ENCODE peak calls at places on chromosomes 2 and 18, in ten cellular contexts. One of them, this sample, is unnamed.

GRCh38 chr2:193101591-193101990 is 906.9 kb upstream of the TMEFF2 start:
- DNase-seq in K562: no peak
- DNase-seq in HCT116: no peak
- DNase-seq in ovary: no peak
- DNase-seq in vagina: no peak
- DNase-seq in IMR-90: no peak
- DNase-seq in heart left ventricle: no peak
- DNase-seq in stomach: no peak
- DNase-seq in sigmoid colon: no peak
- DNase-seq in testis: no peak
- DNase-seq in this sample: peak

GRCh38 chr18:2818281-2818680 is 28.5 kb upstream of the EMILIN2 start:
- DNase-seq in K562: no peak
- DNase-seq in HCT116: no peak
- DNase-seq in ovary: no peak
- DNase-seq in vagina: no peak
- DNase-seq in IMR-90: no peak
- DNase-seq in heart left ventricle: no peak
- DNase-seq in stomach: no peak
- DNase-seq in sigmoid colon: no peak
- DNase-seq in testis: no peak
- DNase-seq in this sample: no peak

GRCh38 chr2:132670961-132671781 is 1.2 kb upstream of the LYPD1 start:
- DNase-seq in K562: no peak
- DNase-seq in HCT116: peak
- DNase-seq in ovary: no peak
- DNase-seq in vagina: no peak
- DNase-seq in IMR-90: peak
- DNase-seq in heart left ventricle: no peak
- DNase-seq in stomach: no peak
- DNase-seq in sigmoid colon: no peak
- DNase-seq in testis: no peak
- DNase-seq in this sample: no peak

GRCh38 chr18:70243131-70243530 is 37.6 kb upstream of the RTTN start:
- DNase-seq in K562: no peak
- DNase-seq in HCT116: peak
- DNase-seq in ovary: no peak
- DNase-seq in vagina: no peak
- DNase-seq in IMR-90: no peak
- DNase-seq in heart left ventricle: no peak
- DNase-seq in stomach: peak
- DNase-seq in sigmoid colon: no peak
- DNase-seq in testis: no peak
- DNase-seq in this sample: no peak

GRCh38 chr2:46268986-46269385 is 28.2 kb upstream of the EPAS1 start:
- DNase-seq in K562: no peak
- DNase-seq in HCT116: no peak
- DNase-seq in ovary: no peak
- DNase-seq in vagina: no peak
- DNase-seq in IMR-90: peak
- DNase-seq in heart left ventricle: no peak
- DNase-seq in stomach: no peak
- DNase-seq in sigmoid colon: no peak
- DNase-seq in testis: no peak
- DNase-seq in this sample: no peak

GRCh38 chr2:45275806-45276205 is 266.6 kb upstream of the SIX2 start:
- DNase-seq in K562: no peak
- DNase-seq in HCT116: no peak
- DNase-seq in ovary: no peak
- DNase-seq in vagina: no peak
- DNase-seq in IMR-90: no peak
- DNase-seq in heart left ventricle: no peak
- DNase-seq in stomach: no peak
- DNase-seq in sigmoid colon: no peak
- DNase-seq in testis: no peak
- DNase-seq in this sample: no peak

GRCh38 chr2:100592226-100592625 is 29.4 kb downstream of the PDCL3 start:
- DNase-seq in K562: no peak
- DNase-seq in HCT116: no peak
- DNase-seq in ovary: no peak
- DNase-seq in vagina: no peak
- DNase-seq in IMR-90: peak
- DNase-seq in heart left ventricle: no peak
- DNase-seq in stomach: no peak
- DNase-seq in sigmoid colon: no peak
- DNase-seq in testis: no peak
- DNase-seq in this sample: no peak

GRCh38 chr2:238523158-238524110 is 96.7 kb downstream of the ASB1 start:
- DNase-seq in K562: no peak
- DNase-seq in HCT116: no peak
- DNase-seq in ovary: peak
- DNase-seq in vagina: no peak
- DNase-seq in IMR-90: peak
- DNase-seq in heart left ventricle: no peak
- DNase-seq in stomach: no peak
- DNase-seq in sigmoid colon: peak
- DNase-seq in testis: peak
- DNase-seq in this sample: no peak

GRCh38 chr18:13620818-13621445 is 105.4 kb downstream of the FAM210A start:
- DNase-seq in K562: no peak
- DNase-seq in HCT116: no peak
- DNase-seq in ovary: no peak
- DNase-seq in vagina: no peak
- DNase-seq in IMR-90: no peak
- DNase-seq in heart left ventricle: no peak
- DNase-seq in stomach: no peak
- DNase-seq in sigmoid colon: peak
- DNase-seq in testis: peak
- DNase-seq in this sample: peak

GRCh38 chr2:154836622-154837021 is 138.1 kb downstream of the KCNJ3 start:
- DNase-seq in K562: no peak
- DNase-seq in HCT116: no peak
- DNase-seq in ovary: no peak
- DNase-seq in vagina: no peak
- DNase-seq in IMR-90: no peak
- DNase-seq in heart left ventricle: no peak
- DNase-seq in stomach: no peak
- DNase-seq in sigmoid colon: no peak
- DNase-seq in testis: no peak
- DNase-seq in this sample: no peak

GRCh38 chr2:111058264-111058663 is 62.5 kb upstream of the BCL2L11 start:
- DNase-seq in K562: no peak
- DNase-seq in HCT116: no peak
- DNase-seq in ovary: no peak
- DNase-seq in vagina: no peak
- DNase-seq in IMR-90: no peak
- DNase-seq in heart left ventricle: no peak
- DNase-seq in stomach: no peak
- DNase-seq in sigmoid colon: no peak
- DNase-seq in testis: no peak
- DNase-seq in this sample: no peak

GRCh38 chr2:109447251-109447661 is 166.5 kb downstream of the SEPTIN10 start:
- DNase-seq in K562: no peak
- DNase-seq in HCT116: no peak
- DNase-seq in ovary: no peak
- DNase-seq in vagina: no peak
- DNase-seq in IMR-90: peak
- DNase-seq in heart left ventricle: no peak
- DNase-seq in stomach: no peak
- DNase-seq in sigmoid colon: peak
- DNase-seq in testis: no peak
- DNase-seq in this sample: peak

DNA sequence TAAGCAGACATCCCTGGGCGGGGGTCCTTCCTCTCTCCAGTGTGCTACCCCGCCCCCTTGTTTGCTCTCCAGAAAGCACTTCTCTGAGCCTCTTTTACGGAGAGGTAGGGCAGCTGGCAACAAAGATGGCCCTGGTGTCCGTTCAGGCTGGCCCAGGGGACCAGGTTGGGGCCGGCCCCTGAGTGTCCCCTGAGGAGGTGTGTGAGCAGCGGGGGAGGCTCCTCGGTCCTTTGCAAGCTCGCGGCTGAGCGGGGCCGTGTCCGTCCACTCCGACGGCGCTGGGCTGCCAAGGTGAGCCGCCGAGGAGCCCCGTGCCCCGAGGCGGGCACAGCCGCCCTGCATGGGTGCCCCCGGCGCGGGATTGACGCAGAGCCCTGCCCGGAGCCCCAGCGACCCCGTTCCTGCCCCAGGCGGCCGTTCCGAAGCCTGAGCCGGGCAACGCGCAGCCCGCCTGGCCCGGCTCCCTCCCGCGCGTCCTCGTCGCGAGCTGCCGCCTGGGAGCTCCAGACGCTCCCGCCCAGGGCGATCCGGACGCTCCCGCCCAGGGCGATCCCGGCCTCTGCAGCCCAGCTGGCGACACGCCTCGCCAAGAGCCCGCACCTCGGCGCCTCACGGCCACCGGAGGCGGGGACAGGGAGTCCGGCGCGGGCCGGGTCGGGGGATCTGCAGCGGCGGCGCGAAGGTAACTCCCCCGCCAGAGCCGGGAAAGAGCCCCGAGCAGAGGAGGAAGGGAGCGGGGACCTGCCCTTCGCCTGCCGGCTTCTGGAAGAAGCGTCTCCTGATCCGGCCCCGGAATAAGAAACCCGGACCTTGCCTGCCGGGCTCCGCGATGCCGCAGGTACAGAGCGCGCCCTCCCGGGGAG is at the start of gene PROKR1:
- DNase-seq in K562: peak
- DNase-seq in HCT116: no peak
- DNase-seq in ovary: no peak
- DNase-seq in vagina: no peak
- DNase-seq in IMR-90: no peak
- DNase-seq in heart left ventricle: peak
- DNase-seq in stomach: peak
- DNase-seq in sigmoid colon: no peak
- DNase-seq in testis: peak
- DNase-seq in this sample: peak
- H3K4me3 ChIP-seq in K562: peak
- H3K4me3 ChIP-seq in HCT116: no peak
- H3K4me3 ChIP-seq in ovary: peak
- H3K4me3 ChIP-seq in vagina: peak
- H3K4me3 ChIP-seq in IMR-90: peak
- H3K4me3 ChIP-seq in heart left ventricle: peak
- H3K4me3 ChIP-seq in stomach: peak
- H3K4me3 ChIP-seq in sigmoid colon: peak
- H3K4me3 ChIP-seq in testis: peak
- H3K4me3 ChIP-seq in this sample: peak

DNA sequence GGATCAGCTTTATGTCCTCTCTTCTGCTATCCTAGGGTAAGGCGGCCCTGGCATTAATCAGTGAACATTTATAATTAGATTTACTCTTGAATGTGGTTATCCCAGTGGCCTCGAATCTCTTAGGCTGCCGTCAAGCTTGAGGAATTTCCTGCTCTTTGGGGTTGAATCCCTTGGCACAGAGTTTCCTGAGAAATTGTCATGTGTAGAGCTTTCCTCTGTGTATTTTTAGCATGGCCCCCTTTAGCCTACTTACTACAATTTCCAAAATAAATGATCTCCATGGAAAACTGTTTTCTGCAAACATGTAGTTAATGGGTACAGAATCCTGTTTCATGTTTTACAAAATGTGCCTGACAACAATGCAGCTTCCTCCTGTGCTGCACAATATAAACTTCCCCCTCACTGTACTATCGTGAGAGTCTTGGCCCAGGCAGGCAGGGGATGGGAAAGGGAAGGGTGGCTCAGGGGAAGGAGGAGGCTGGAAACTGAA is 18.1 kb downstream of the NCAPH start:
- DNase-seq in K562: no peak
- DNase-seq in HCT116: no peak
- DNase-seq in ovary: no peak
- DNase-seq in vagina: no peak
- DNase-seq in IMR-90: no peak
- DNase-seq in heart left ventricle: no peak
- DNase-seq in stomach: no peak
- DNase-seq in sigmoid colon: no peak
- DNase-seq in testis: no peak
- DNase-seq in this sample: no peak
- H3K27ac ChIP-seq in K562: no peak
- H3K27ac ChIP-seq in HCT116: no peak
- H3K27ac ChIP-seq in ovary: no peak
- H3K27ac ChIP-seq in vagina: no peak
- H3K27ac ChIP-seq in IMR-90: no peak
- H3K27ac ChIP-seq in heart left ventricle: peak
- H3K27ac ChIP-seq in stomach: peak
- H3K27ac ChIP-seq in sigmoid colon: no peak
- H3K27ac ChIP-seq in testis: no peak
- H3K27ac ChIP-seq in this sample: peak

GRCh38 chr2:142877265-142877756 is at the start of gene KYNU:
- DNase-seq in K562: peak
- DNase-seq in HCT116: no peak
- DNase-seq in ovary: no peak
- DNase-seq in vagina: no peak
- DNase-seq in IMR-90: peak
- DNase-seq in heart left ventricle: no peak
- DNase-seq in stomach: no peak
- DNase-seq in sigmoid colon: no peak
- DNase-seq in testis: no peak
- DNase-seq in this sample: no peak
- TF ChIP-seq POLR2A in K562: no peak
- TF ChIP-seq POLR2A in HCT116: no peak
- TF ChIP-seq POLR2A in ovary: no peak
- TF ChIP-seq POLR2A in vagina: no peak
- TF ChIP-seq POLR2A in IMR-90: no peak
- TF ChIP-seq POLR2A in heart left ventricle: no peak
- TF ChIP-seq POLR2A in stomach: no peak
- TF ChIP-seq POLR2A in sigmoid colon: no peak
- TF ChIP-seq POLR2A in testis: no peak
- TF ChIP-seq POLR2A in this sample: no peak

GRCh38 chr18:77361382-77361781 is 111.7 kb downstream of the GALR1 start:
- DNase-seq in K562: no peak
- DNase-seq in HCT116: no peak
- DNase-seq in ovary: no peak
- DNase-seq in vagina: no peak
- DNase-seq in IMR-90: no peak
- DNase-seq in heart left ventricle: no peak
- DNase-seq in stomach: no peak
- DNase-seq in sigmoid colon: no peak
- DNase-seq in testis: no peak
- DNase-seq in this sample: no peak

GRCh38 chr18:77365667-77366066 is 116.0 kb downstream of the GALR1 start:
- DNase-seq in K562: no peak
- DNase-seq in HCT116: no peak
- DNase-seq in ovary: no peak
- DNase-seq in vagina: no peak
- DNase-seq in IMR-90: no peak
- DNase-seq in heart left ventricle: no peak
- DNase-seq in stomach: no peak
- DNase-seq in sigmoid colon: no peak
- DNase-seq in testis: no peak
- DNase-seq in this sample: no peak

GRCh38 chr18:77369644-77370043 is 120.0 kb downstream of the GALR1 start:
- DNase-seq in K562: no peak
- DNase-seq in HCT116: no peak
- DNase-seq in ovary: no peak
- DNase-seq in vagina: no peak
- DNase-seq in IMR-90: no peak
- DNase-seq in heart left ventricle: no peak
- DNase-seq in stomach: no peak
- DNase-seq in sigmoid colon: no peak
- DNase-seq in testis: no peak
- DNase-seq in this sample: no peak

GRCh38 chr18:77366067-77366724 is 116.5 kb downstream of the GALR1 start:
- DNase-seq in K562: no peak
- DNase-seq in HCT116: no peak
- DNase-seq in ovary: no peak
- DNase-seq in vagina: no peak
- DNase-seq in IMR-90: no peak
- DNase-seq in heart left ventricle: no peak
- DNase-seq in stomach: no peak
- DNase-seq in sigmoid colon: no peak
- DNase-seq in testis: no peak
- DNase-seq in this sample: no peak

GRCh38 chr18:77366725-77367641 is 117.3 kb downstream of the GALR1 start:
- DNase-seq in K562: no peak
- DNase-seq in HCT116: no peak
- DNase-seq in ovary: no peak
- DNase-seq in vagina: no peak
- DNase-seq in IMR-90: no peak
- DNase-seq in heart left ventricle: peak
- DNase-seq in stomach: no peak
- DNase-seq in sigmoid colon: no peak
- DNase-seq in testis: peak
- DNase-seq in this sample: no peak
- H3K4me3 ChIP-seq in K562: no peak
- H3K4me3 ChIP-seq in HCT116: no peak
- H3K4me3 ChIP-seq in ovary: peak
- H3K4me3 ChIP-seq in vagina: peak
- H3K4me3 ChIP-seq in IMR-90: no peak
- H3K4me3 ChIP-seq in heart left ventricle: no peak
- H3K4me3 ChIP-seq in stomach: peak
- H3K4me3 ChIP-seq in sigmoid colon: peak
- H3K4me3 ChIP-seq in testis: peak
- H3K4me3 ChIP-seq in this sample: no peak

This sample was measured in spleen.